ENCODE peak calls at places on chromosomes 1 and 21, in nine cellular contexts. Q, J, S, C, I, T, U, N and K are unnamed samples. For H3K4me1, the result is how much of the 10 kb centered on the place peaks cover.

GRCh38 chr1:94693435-94693834 is 126.7 kb upstream of the SLC44A3 start:
- DNase-seq in Q (no peak), J (no peak), S (no peak), C (no peak), I (no peak), T (no peak), U (no peak), N (no peak), K (no peak)

GRCh38 chr1:52368383-52369172 is 2.6 kb upstream of the CC2D1B start:
- DNase-seq in Q (peak), J (peak), S (peak), C (no peak), I (peak), T (peak), U (peak), N (peak), K (no peak)

GRCh38 chr1:25065246-25066238 is 135.5 kb upstream of the RUNX3 start:
- DNase-seq in Q (no peak), J (no peak), S (no peak), C (no peak), I (no peak), T (no peak), U (no peak), N (no peak), K (no peak)

GRCh38 chr21:35933466-35933865 is 126.9 kb downstream of the SETD4 start:
- DNase-seq in Q (no peak), J (peak), S (no peak), C (no peak), I (no peak), T (peak), U (peak), N (peak), K (peak)

GRCh38 chr1:1775364-1776226 is 2.7 kb downstream of the NADK start:
- DNase-seq in Q (no peak), J (no peak), S (no peak), C (no peak), I (no peak), T (no peak), U (no peak), N (peak), K (no peak)

GRCh38 chr1:26475989-26476388 is 3.7 kb downstream of the HMGN2 start:
- DNase-seq in Q (no peak), J (no peak), S (no peak), C (no peak), I (no peak), T (no peak), U (no peak), N (no peak), K (no peak)

GRCh38 chr1:246460411-246460810 is 46.7 kb downstream of the SMYD3 start:
- DNase-seq in Q (no peak), J (no peak), S (no peak), C (no peak), I (no peak), T (no peak), U (no peak), N (no peak), K (no peak)

GRCh38 chr1:85372683-85373446 is 92.1 kb downstream of the DDAH1 start:
- DNase-seq in Q (no peak), J (peak), S (no peak), C (no peak), I (peak), T (no peak), U (peak), N (no peak), K (no peak)

GRCh38 chr1:31640179-31640578 is 4.5 kb downstream of the PEF1 start:
- DNase-seq in Q (no peak), J (no peak), S (no peak), C (no peak), I (no peak), T (no peak), U (no peak), N (no peak), K (no peak)

GRCh38 chr1:196611873-196612272 is 3.6 kb upstream of the KCNT2 start:
- DNase-seq in Q (no peak), J (no peak), S (no peak), C (no peak), I (no peak), T (no peak), U (no peak), N (peak), K (no peak)

GRCh38 chr1:193979219-193979618 is 792.8 kb upstream of the B3GALT2 start:
- DNase-seq in Q (no peak), J (no peak), S (no peak), C (no peak), I (no peak), T (no peak), U (no peak), N (no peak), K (no peak)

GRCh38 chr21:35084869-35085268 is 35.8 kb upstream of the RUNX1 start:
- DNase-seq in Q (no peak), J (peak), S (no peak), C (no peak), I (no peak), T (no peak), U (peak), N (no peak), K (no peak)

GRCh38 chr1:174580801-174581200 is 133.0 kb downstream of the GPR52 start:
- DNase-seq in Q (no peak), J (no peak), S (no peak), C (no peak), I (no peak), T (no peak), U (no peak), N (no peak), K (no peak)

DNA sequence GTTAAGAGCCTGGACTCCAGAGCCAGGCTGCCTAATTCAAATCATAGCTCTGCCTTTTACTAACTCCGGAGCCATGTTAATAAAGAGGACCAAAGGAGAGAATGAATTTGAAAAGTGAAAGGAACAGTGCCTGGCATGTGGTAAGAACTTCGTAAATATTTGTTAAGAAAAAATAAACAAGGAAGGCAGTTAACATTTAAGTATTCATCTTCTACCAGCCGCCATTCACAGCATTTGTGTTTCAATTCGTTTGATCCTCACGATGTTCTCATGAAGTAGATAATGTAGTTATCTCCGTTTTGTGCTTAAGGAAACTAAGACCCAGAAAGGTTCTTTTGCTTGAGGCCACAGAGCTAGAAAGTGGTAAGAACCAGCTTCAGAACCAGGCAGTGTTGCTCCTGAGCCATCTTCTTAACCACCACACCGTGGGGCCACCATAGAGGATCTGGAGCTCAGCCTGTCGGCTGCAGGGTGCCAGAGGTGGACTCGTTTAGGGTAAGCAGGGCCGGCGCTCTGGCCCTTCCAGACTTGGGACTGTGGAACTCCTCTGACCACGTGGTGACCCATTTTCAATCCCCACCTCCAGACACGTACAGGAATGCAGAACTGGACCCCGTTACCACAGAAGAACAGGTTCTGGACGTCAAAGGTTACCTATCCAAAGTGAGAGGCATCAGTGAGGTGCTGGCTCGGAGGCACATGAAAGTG is 11.9 kb downstream of the MFN2 start:
- DNase-seq in Q (no peak), J (no peak), S (no peak), C (no peak), I (no peak), T (no peak), U (no peak), N (no peak), K (no peak)
- H3K27ac ChIP-seq in Q (no peak), J (no peak), S (no peak), C (no peak), I (no peak), T (peak), U (no peak), N (no peak), K (no peak)

GRCh38 chr1:21352586-21352985 is 62.3 kb upstream of the ECE1 start:
- DNase-seq in Q (no peak), J (no peak), S (no peak), C (no peak), I (no peak), T (no peak), U (no peak), N (no peak), K (no peak)
- H3K4me1 ChIP-seq in Q (under half), J (under half), S (under half), C (under half), I (under half), T (under half), U (under half), N (under half), K (under half)

GRCh38 chr1:113835686-113836290 is 23.5 kb upstream of the RSBN1 start:
- DNase-seq in Q (peak), J (peak), S (peak), C (no peak), I (peak), T (no peak), U (peak), N (peak), K (no peak)
- H3K4me3 ChIP-seq in Q (peak), J (no peak), S (no peak), C (no peak), I (no peak), T (no peak), U (no peak), N (no peak), K (no peak)

DNA sequence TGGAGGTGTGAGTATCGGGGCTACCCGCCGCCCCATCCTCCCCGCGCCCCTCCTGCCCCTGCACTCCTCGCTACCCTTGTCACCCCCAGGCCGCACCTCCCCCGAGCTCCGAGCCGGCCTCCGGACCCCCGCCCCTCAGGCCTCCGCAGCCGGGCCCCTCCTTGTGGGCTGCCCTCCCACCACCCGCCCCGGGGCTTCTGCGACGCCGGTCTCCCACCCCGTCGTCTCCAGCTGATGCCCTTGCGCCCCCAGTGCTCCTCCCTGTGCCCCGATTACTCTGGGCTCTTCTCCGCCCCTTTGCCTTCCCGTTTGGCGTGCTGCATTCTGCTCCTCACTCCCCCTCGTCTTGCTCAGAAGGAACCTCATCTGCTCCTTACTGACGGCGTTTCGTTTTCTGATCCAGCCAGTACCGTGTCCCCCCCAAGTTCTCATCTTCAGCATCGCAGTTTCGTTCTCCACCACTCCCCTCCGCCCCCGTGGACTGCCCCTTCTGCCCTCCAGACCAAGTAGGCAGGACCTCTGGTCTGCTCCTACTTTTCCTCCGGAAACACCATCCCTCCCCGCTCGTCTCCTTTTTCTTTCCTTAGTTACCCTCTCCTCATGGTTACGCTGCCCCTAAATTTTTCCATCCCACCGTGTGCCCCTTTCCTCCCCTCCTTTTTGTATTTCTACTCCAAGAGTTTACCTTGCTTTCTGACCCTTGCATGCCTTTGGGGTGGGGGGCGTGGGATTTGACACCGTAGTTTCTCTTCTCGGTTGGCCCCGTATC is 840 bp downstream of the SNX27 start:
- DNase-seq in Q (peak), J (peak), S (no peak), C (no peak), I (no peak), T (peak), U (peak), N (peak), K (no peak)
- H3K27ac ChIP-seq in Q (peak), J (no peak), S (peak), C (peak), I (peak), T (peak), U (peak), N (peak), K (peak)

DNA sequence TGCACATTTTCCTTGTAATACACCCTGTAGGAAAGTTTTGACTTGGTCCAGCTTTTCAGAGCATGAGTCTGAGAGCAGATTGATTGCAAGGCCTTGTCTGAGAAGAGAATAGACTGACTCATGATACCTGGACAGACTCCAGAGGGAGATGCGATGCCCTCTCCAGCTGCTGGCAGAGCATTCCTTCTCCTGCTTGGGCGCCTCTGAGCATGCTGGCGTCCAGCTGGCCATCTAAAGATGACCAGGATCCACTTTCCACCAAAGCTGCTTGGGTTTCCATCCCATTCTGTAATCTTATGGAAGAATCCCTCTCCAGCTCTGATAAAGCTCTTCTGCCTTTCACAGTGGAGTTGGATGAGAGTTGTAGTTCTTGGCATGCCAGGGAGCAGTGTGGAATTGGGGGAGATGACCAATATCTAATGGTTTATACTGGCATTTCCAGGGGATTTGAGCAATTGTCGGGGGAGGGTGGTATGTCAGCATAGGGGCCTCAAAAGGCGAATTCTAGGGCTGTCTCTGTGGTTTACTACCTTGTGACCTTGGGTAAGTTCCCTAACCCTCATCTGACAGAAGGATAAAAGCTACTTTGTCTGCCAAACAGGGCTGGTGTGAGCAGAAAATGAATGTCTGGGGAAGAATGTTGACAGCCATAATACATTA is 19.5 kb downstream of the SZRD1 start:
- DNase-seq in Q (no peak), J (peak), S (peak), C (no peak), I (peak), T (no peak), U (no peak), N (no peak), K (peak)
- H3K4me1 ChIP-seq in Q (half or more), J (under half), S (under half), C (under half), I (half or more), T (under half), U (under half), N (under half), K (under half)

DNA sequence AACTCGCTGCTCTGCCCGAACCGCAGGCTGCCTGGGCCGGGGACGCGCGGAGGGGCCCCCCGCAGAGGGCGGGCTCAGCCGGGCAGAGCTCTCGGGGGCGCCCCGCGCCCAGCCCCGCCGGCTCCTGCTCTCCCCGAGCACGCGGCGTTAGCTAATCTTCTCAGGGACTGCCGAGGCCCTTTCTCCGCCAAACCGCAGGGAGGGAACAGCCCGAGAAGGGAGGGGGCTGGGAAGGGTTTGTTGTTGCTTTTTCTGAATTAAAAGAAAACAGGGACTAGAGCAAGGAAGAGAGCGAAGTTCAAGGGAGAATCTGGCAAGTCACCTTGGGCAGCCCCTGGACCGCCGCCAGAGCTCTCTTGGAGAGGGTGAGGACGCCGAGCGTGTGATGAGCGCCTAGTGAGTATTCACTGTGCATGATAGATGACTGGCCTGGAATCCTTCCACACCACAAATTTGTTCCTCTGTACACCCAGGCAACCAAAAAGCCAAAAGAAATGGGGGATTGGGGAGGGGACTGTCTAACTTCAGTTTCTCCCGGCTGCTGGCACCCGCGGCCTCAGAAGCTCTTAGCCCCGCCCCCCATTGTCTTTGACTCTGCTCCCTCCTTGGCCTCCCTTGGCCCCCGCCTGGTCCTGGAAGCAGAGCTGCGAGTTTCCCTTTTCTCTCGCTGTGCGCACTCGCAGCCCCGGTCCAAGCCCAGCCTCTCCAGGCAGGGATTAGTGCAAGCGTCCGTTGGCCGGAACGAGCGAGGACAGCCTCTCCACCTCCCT is 19.7 kb upstream of the LMX1A start:
- DNase-seq in Q (no peak), J (peak), S (peak), C (no peak), I (no peak), T (peak), U (peak), N (peak), K (peak)
- H3K4me3 ChIP-seq in Q (no peak), J (peak), S (peak), C (peak), I (no peak), T (peak), U (peak), N (peak), K (peak)

DNA sequence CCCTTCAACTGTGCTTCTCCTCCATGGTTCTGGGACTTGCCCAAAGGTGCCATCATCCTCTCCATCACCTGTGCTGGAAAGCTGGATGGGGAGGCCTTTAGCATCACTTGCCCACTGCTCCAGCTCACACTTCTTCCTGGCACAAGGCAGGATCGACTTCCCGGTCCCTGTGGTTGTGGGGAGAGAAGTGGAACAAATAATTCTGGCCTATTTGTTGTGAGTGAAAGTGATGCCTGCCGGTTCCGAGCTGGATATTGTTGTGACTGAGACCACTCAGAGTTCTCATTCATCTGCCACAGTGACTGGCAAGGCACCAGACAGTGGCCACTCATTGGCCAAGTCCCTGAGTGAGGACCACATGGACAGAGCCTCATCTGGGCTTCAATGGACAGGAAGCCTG is 191.9 kb downstream of the PTPRU start:
- DNase-seq in Q (no peak), J (no peak), S (no peak), C (no peak), I (no peak), T (no peak), U (no peak), N (no peak), K (no peak)
- H3K27ac ChIP-seq in Q (no peak), J (no peak), S (no peak), C (no peak), I (no peak), T (no peak), U (no peak), N (no peak), K (no peak)

GRCh38 chr1:155966135-155966534 is 12.2 kb downstream of the ARHGEF2 start:
- DNase-seq in Q (no peak), J (no peak), S (no peak), C (no peak), I (no peak), T (no peak), U (no peak), N (no peak), K (no peak)

GRCh38 chr1:155968670-155969069 is 9.7 kb downstream of the ARHGEF2 start:
- DNase-seq in Q (no peak), J (no peak), S (no peak), C (no peak), I (no peak), T (peak), U (no peak), N (no peak), K (no peak)

GRCh38 chr1:155966750-155967149 is 11.6 kb downstream of the ARHGEF2 start:
- DNase-seq in Q (no peak), J (no peak), S (no peak), C (no peak), I (no peak), T (peak), U (no peak), N (no peak), K (no peak)

GRCh38 chr1:155969377-155969791 is 9.0 kb downstream of the ARHGEF2 start:
- DNase-seq in Q (no peak), J (no peak), S (no peak), C (no peak), I (no peak), T (no peak), U (no peak), N (no peak), K (no peak)

DNA sequence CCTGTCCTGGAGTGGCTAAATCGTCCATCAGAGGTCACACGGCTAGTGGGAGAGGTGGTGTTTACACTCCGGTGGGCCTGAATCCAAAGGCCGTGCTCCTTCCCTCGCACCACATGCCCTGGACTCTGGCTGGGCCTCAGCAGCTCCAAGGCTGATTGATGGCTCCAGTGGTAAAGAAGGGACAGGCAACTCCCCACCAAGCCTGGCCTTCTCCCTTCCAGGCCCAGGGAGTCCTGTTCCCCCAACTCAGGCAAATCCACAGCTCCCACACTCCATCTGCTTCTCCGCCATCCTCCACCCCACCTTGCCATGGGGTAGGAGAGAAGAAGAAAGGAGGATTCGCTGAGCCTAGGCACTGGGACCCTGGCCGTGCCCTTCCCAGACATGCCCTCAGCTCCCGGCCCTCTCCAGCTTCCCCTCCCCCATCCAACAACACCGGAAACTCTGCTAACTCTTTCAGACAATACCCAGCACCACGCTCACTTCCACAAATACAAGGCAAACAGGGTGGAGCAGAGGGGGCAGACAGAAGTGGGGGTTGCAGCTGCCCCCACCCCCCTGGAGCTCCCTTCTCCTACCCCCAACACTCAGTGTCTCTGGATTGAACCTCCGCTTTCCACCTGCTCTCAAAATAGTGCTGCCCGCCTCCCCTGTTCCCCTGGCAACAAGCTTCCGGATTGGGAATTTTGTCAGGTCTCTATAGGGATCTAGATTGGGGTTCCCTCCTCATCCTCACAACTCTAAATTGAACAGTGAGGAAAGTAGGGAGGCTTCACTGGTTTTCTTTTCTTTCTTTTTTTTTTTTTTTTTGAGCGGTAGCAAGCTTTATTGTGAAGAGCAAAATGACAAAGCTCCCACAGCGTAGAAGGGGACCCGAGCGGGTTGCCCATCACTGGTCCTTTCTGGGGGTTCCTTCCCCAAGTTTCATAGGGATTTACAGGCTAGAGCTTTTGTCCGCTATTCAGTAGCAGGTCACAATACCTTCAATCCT is 10.6 kb downstream of the ARHGEF2 start:
- DNase-seq in Q (no peak), J (peak), S (no peak), C (no peak), I (peak), T (peak), U (no peak), N (peak), K (no peak)
- H3K4me1 ChIP-seq in Q (half or more), J (under half), S (under half), C (half or more), I (half or more), T (half or more), U (half or more), N (under half), K (under half)